ENCODE peak calls at places on chromosomes 5 and 9, in four cellular contexts. Z is NT2/D1, O is IMR-90, S is esophagus squamous epithelium. J is an unnamed sample.

GRCh38 chr9:133129001-133129799 is 8.2 kb upstream of the RALGDS start:
- DNase-seq in S (no peak), O (no peak), Z (no peak), J (no peak)

GRCh38 chr5:178668579-178668978 is 41.7 kb upstream of the CLK4 start:
- DNase-seq in S (no peak), Z (no peak), O (no peak), J (no peak)

GRCh38 chr5:168342151-168342825 is 50.8 kb downstream of the WWC1 start:
- DNase-seq in S (no peak), Z (no peak), O (peak), J (no peak)

GRCh38 chr9:34139477-34140146 is 13.1 kb upstream of the DCAF12 start:
- DNase-seq in S (no peak), Z (no peak), O (peak), J (no peak)

GRCh38 chr5:142242272-142242671 is 82.5 kb downstream of the SPRY4 start:
- DNase-seq in Z (no peak), O (no peak), S (no peak), J (no peak)

GRCh38 chr9:104896131-104896530 is 31.8 kb downstream of the ABCA1 start:
- DNase-seq in O (peak), S (no peak), Z (no peak), J (no peak)

GRCh38 chr5:10704949-10705621 is 55.9 kb downstream of the DAP start:
- DNase-seq in S (no peak), Z (no peak), O (peak), J (no peak)

GRCh38 chr5:67050125-67050524 is 146.5 kb downstream of the CD180 start:
- DNase-seq in S (no peak), O (no peak), Z (no peak), J (no peak)

GRCh38 chr5:137506296-137506695 is 7.2 kb upstream of the SPOCK1 start:
- DNase-seq in Z (no peak), S (no peak), O (no peak), J (no peak)

GRCh38 chr5:62937661-62938558 is 359.3 kb downstream of the LRRC70 start:
- DNase-seq in Z (no peak), S (no peak), O (peak), J (no peak)

GRCh38 chr9:129746092-129746760 is 6.6 kb downstream of the PTGES start:
- DNase-seq in S (no peak), O (no peak), Z (no peak), J (no peak)

GRCh38 chr9:120925535-120926396 is 830 bp downstream of the TRAF1 start:
- DNase-seq in S (no peak), O (peak), Z (no peak), J (peak)

GRCh38 chr9:90268613-90269012 is 374.0 kb downstream of the DIRAS2 start:
- DNase-seq in Z (no peak), O (no peak), S (no peak), J (no peak)

GRCh38 chr9:93098236-93098946 is 2.4 kb downstream of the CARD19 start:
- DNase-seq in Z (no peak), O (peak), S (peak), J (no peak)

DNA sequence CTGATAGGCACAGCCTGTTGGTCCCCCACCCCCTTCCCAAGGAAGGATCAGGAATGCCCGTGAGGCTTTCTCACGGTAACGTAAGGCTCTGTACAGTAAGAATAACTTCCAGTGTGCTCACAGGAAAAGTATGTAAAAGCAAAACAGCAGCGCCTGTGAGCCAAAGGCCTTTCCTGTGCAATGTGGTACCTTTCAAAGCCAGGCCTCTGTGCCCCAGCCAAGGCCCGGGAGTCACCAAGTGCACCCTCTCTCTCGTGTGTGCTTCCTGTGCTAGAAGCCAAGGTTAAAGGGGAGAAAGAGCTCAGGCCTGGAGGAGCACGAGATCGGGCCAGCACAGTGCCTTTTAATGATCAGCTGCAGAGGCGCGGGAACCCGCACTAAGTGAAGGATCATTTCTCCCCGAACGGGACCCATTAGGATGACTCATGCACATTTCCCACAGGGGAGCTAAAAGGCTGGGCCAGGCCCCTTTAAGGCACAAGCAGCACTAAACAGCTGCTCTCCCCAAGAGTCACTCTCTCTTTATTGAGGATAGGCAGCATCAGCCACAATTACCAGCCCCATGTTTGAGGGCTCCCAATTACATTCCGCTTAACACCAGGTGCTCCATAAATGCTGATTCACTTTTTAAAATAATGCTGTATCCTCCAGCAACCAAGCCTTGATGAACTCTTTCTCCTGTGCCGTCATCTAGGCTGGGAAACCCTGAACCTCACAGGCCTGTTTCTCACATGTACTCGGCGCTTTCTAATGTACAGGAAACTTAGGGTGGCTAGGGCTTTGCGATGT is 42.8 kb downstream of the SHB start:
- DNase-seq in Z (peak), S (no peak), O (peak), J (no peak)
- H3K4me3 ChIP-seq in Z (no peak), S (no peak), O (no peak), J (no peak)

DNA sequence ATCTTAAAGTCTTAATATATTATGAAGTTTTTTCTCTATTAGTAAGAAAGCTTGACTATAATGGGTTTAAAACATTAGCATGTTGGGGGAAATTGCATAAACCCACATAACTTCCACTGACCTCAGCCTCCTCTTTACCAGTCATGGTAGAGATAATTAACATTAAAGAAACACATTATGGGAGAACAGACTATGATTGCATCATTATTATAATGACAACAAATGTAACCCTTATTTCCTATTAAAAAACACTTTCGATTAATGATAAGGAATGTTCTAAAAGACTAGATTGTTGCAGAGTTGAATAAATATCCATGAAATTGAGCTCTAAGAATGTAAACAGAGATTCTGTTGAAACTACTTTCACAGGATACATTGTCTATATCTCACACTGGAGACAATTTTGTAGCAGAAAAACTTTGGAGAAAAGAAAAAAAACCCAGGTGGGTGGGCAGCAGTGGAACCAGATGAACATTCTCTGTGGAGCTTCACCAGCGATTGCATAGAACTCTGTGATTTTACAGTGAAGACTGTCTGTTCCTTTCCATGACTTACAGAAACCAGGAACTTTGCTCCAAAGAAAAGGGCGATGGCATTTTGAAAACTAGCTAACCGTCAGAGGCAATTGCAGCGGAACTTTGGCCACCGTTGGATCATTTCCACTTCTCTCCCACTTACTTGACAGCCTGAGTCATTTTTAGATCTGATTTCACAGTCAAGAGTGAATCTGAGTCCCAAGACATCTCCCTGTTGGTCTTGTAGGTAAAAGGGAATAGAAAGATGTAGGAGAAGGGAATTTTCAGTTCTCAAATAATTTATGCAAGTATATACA is 21.0 kb upstream of the ERAP2 start:
- DNase-seq in S (no peak), Z (no peak), O (peak), J (no peak)
- H3K4me3 ChIP-seq in S (no peak), Z (no peak), O (no peak), J (no peak)

GRCh38 chr5:74862221-74862620 is 4.0 kb downstream of the FAM169A start:
- DNase-seq in S (no peak), O (no peak), Z (no peak), J (no peak)
- H3K4me3 ChIP-seq in S (no peak), O (no peak), Z (no peak), J (no peak)

GRCh38 chr5:73215891-73216610 is 43.1 kb downstream of the TMEM174 start:
- DNase-seq in Z (peak), O (peak), S (no peak), J (peak)
- H3K4me3 ChIP-seq in Z (peak), O (peak), S (peak), J (peak)

J was measured in HAP-1.